ENCODE peak calls at places on chromosomes 3 and 15, in ten cellular contexts. One of them, this sample, is unnamed.

GRCh38 chr15:80507638-80508316 is 103.6 kb downstream of the ARNT2 start:
- DNase-seq in T-cell: no peak
- DNase-seq in H7: no peak
- DNase-seq in ureter: no peak
- DNase-seq in stimulated activated effector memory CD8-positive, alpha-beta T cell treated with anti-CD3 and anti-CD28 coated beads, Interleukin-12 subunit alpha, Interleukin-12 subunit beta, amount 100 ng/mL, for 72 hours: no peak
- DNase-seq in bronchial epithelial cell: peak
- DNase-seq in Calu3: no peak
- DNase-seq in COR-L47: no peak
- DNase-seq in iPS-NIHi11: no peak
- DNase-seq in stimulated activated CD4-positive, alpha-beta T cell treated with anti-CD3 and anti-CD28 coated beads, Interleukin-4, amount 100 ng/mL, for 4 hours: no peak
- DNase-seq in this sample: no peak

GRCh38 chr15:96622714-96623113 is 292.2 kb downstream of the NR2F2 start:
- DNase-seq in T-cell: no peak
- DNase-seq in H7: no peak
- DNase-seq in ureter: no peak
- DNase-seq in stimulated activated effector memory CD8-positive, alpha-beta T cell treated with anti-CD3 and anti-CD28 coated beads, Interleukin-12 subunit alpha, Interleukin-12 subunit beta, amount 100 ng/mL, for 72 hours: no peak
- DNase-seq in bronchial epithelial cell: no peak
- DNase-seq in Calu3: no peak
- DNase-seq in COR-L47: no peak
- DNase-seq in iPS-NIHi11: no peak
- DNase-seq in stimulated activated CD4-positive, alpha-beta T cell treated with anti-CD3 and anti-CD28 coated beads, Interleukin-4, amount 100 ng/mL, for 4 hours: no peak
- DNase-seq in this sample: no peak

GRCh38 chr15:31297221-31297879 is 29.3 kb upstream of the KLF13 start:
- DNase-seq in T-cell: no peak
- DNase-seq in H7: no peak
- DNase-seq in ureter: no peak
- DNase-seq in stimulated activated effector memory CD8-positive, alpha-beta T cell treated with anti-CD3 and anti-CD28 coated beads, Interleukin-12 subunit alpha, Interleukin-12 subunit beta, amount 100 ng/mL, for 72 hours: no peak
- DNase-seq in bronchial epithelial cell: no peak
- DNase-seq in Calu3: no peak
- DNase-seq in COR-L47: no peak
- DNase-seq in iPS-NIHi11: no peak
- DNase-seq in stimulated activated CD4-positive, alpha-beta T cell treated with anti-CD3 and anti-CD28 coated beads, Interleukin-4, amount 100 ng/mL, for 4 hours: no peak
- DNase-seq in this sample: no peak

GRCh38 chr3:122942937-122943827 is 84.4 kb downstream of the SEMA5B start:
- DNase-seq in T-cell: no peak
- DNase-seq in H7: peak
- DNase-seq in ureter: peak
- DNase-seq in stimulated activated effector memory CD8-positive, alpha-beta T cell treated with anti-CD3 and anti-CD28 coated beads, Interleukin-12 subunit alpha, Interleukin-12 subunit beta, amount 100 ng/mL, for 72 hours: peak
- DNase-seq in bronchial epithelial cell: peak
- DNase-seq in Calu3: peak
- DNase-seq in COR-L47: peak
- DNase-seq in iPS-NIHi11: peak
- DNase-seq in stimulated activated CD4-positive, alpha-beta T cell treated with anti-CD3 and anti-CD28 coated beads, Interleukin-4, amount 100 ng/mL, for 4 hours: peak
- DNase-seq in this sample: no peak

GRCh38 chr3:188947983-188948657 is 223.7 kb upstream of the TPRG1 start:
- DNase-seq in T-cell: no peak
- DNase-seq in H7: peak
- DNase-seq in ureter: peak
- DNase-seq in stimulated activated effector memory CD8-positive, alpha-beta T cell treated with anti-CD3 and anti-CD28 coated beads, Interleukin-12 subunit alpha, Interleukin-12 subunit beta, amount 100 ng/mL, for 72 hours: no peak
- DNase-seq in bronchial epithelial cell: peak
- DNase-seq in Calu3: peak
- DNase-seq in COR-L47: peak
- DNase-seq in iPS-NIHi11: peak
- DNase-seq in stimulated activated CD4-positive, alpha-beta T cell treated with anti-CD3 and anti-CD28 coated beads, Interleukin-4, amount 100 ng/mL, for 4 hours: no peak
- DNase-seq in this sample: no peak

GRCh38 chr3:118882353-118882947 is 152.2 kb downstream of the IGSF11 start:
- DNase-seq in T-cell: peak
- DNase-seq in H7: peak
- DNase-seq in ureter: peak
- DNase-seq in stimulated activated effector memory CD8-positive, alpha-beta T cell treated with anti-CD3 and anti-CD28 coated beads, Interleukin-12 subunit alpha, Interleukin-12 subunit beta, amount 100 ng/mL, for 72 hours: peak
- DNase-seq in bronchial epithelial cell: peak
- DNase-seq in Calu3: peak
- DNase-seq in COR-L47: peak
- DNase-seq in iPS-NIHi11: peak
- DNase-seq in stimulated activated CD4-positive, alpha-beta T cell treated with anti-CD3 and anti-CD28 coated beads, Interleukin-4, amount 100 ng/mL, for 4 hours: peak
- DNase-seq in this sample: peak

GRCh38 chr3:42746455-42747450 is 26.3 kb downstream of the CCDC13 start:
- DNase-seq in T-cell: no peak
- DNase-seq in H7: no peak
- DNase-seq in ureter: no peak
- DNase-seq in stimulated activated effector memory CD8-positive, alpha-beta T cell treated with anti-CD3 and anti-CD28 coated beads, Interleukin-12 subunit alpha, Interleukin-12 subunit beta, amount 100 ng/mL, for 72 hours: no peak
- DNase-seq in bronchial epithelial cell: no peak
- DNase-seq in Calu3: no peak
- DNase-seq in COR-L47: peak
- DNase-seq in iPS-NIHi11: no peak
- DNase-seq in stimulated activated CD4-positive, alpha-beta T cell treated with anti-CD3 and anti-CD28 coated beads, Interleukin-4, amount 100 ng/mL, for 4 hours: no peak
- DNase-seq in this sample: no peak

GRCh38 chr3:122260206-122260605 is 64.8 kb upstream of the CSTA start:
- DNase-seq in T-cell: no peak
- DNase-seq in H7: no peak
- DNase-seq in ureter: no peak
- DNase-seq in stimulated activated effector memory CD8-positive, alpha-beta T cell treated with anti-CD3 and anti-CD28 coated beads, Interleukin-12 subunit alpha, Interleukin-12 subunit beta, amount 100 ng/mL, for 72 hours: no peak
- DNase-seq in bronchial epithelial cell: peak
- DNase-seq in Calu3: no peak
- DNase-seq in COR-L47: no peak
- DNase-seq in iPS-NIHi11: no peak
- DNase-seq in stimulated activated CD4-positive, alpha-beta T cell treated with anti-CD3 and anti-CD28 coated beads, Interleukin-4, amount 100 ng/mL, for 4 hours: no peak
- DNase-seq in this sample: no peak

GRCh38 chr3:28792604-28793003 is 444.0 kb upstream of the AZI2 start:
- DNase-seq in T-cell: no peak
- DNase-seq in H7: no peak
- DNase-seq in ureter: no peak
- DNase-seq in stimulated activated effector memory CD8-positive, alpha-beta T cell treated with anti-CD3 and anti-CD28 coated beads, Interleukin-12 subunit alpha, Interleukin-12 subunit beta, amount 100 ng/mL, for 72 hours: no peak
- DNase-seq in bronchial epithelial cell: no peak
- DNase-seq in Calu3: no peak
- DNase-seq in COR-L47: no peak
- DNase-seq in iPS-NIHi11: no peak
- DNase-seq in stimulated activated CD4-positive, alpha-beta T cell treated with anti-CD3 and anti-CD28 coated beads, Interleukin-4, amount 100 ng/mL, for 4 hours: no peak
- DNase-seq in this sample: no peak

GRCh38 chr3:123258811-123259420 is 57.2 kb downstream of the SEC22A start:
- DNase-seq in T-cell: no peak
- DNase-seq in H7: no peak
- DNase-seq in ureter: no peak
- DNase-seq in stimulated activated effector memory CD8-positive, alpha-beta T cell treated with anti-CD3 and anti-CD28 coated beads, Interleukin-12 subunit alpha, Interleukin-12 subunit beta, amount 100 ng/mL, for 72 hours: no peak
- DNase-seq in bronchial epithelial cell: peak
- DNase-seq in Calu3: no peak
- DNase-seq in COR-L47: peak
- DNase-seq in iPS-NIHi11: no peak
- DNase-seq in stimulated activated CD4-positive, alpha-beta T cell treated with anti-CD3 and anti-CD28 coated beads, Interleukin-4, amount 100 ng/mL, for 4 hours: no peak
- DNase-seq in this sample: no peak

GRCh38 chr3:100760377-100760776 is 51.1 kb downstream of the TFG start:
- DNase-seq in T-cell: no peak
- DNase-seq in H7: no peak
- DNase-seq in ureter: no peak
- DNase-seq in stimulated activated effector memory CD8-positive, alpha-beta T cell treated with anti-CD3 and anti-CD28 coated beads, Interleukin-12 subunit alpha, Interleukin-12 subunit beta, amount 100 ng/mL, for 72 hours: no peak
- DNase-seq in bronchial epithelial cell: no peak
- DNase-seq in Calu3: no peak
- DNase-seq in COR-L47: no peak
- DNase-seq in iPS-NIHi11: no peak
- DNase-seq in stimulated activated CD4-positive, alpha-beta T cell treated with anti-CD3 and anti-CD28 coated beads, Interleukin-4, amount 100 ng/mL, for 4 hours: no peak
- DNase-seq in this sample: no peak

GRCh38 chr3:49839193-49839809 is 17.1 kb downstream of the TRAIP start:
- DNase-seq in T-cell: peak
- DNase-seq in H7: peak
- DNase-seq in ureter: peak
- DNase-seq in stimulated activated effector memory CD8-positive, alpha-beta T cell treated with anti-CD3 and anti-CD28 coated beads, Interleukin-12 subunit alpha, Interleukin-12 subunit beta, amount 100 ng/mL, for 72 hours: peak
- DNase-seq in bronchial epithelial cell: peak
- DNase-seq in Calu3: peak
- DNase-seq in COR-L47: peak
- DNase-seq in iPS-NIHi11: peak
- DNase-seq in stimulated activated CD4-positive, alpha-beta T cell treated with anti-CD3 and anti-CD28 coated beads, Interleukin-4, amount 100 ng/mL, for 4 hours: peak
- DNase-seq in this sample: peak

GRCh38 chr3:158532099-158532734 is 38.8 kb upstream of the MLF1 start:
- DNase-seq in T-cell: no peak
- DNase-seq in H7: peak
- DNase-seq in ureter: no peak
- DNase-seq in stimulated activated effector memory CD8-positive, alpha-beta T cell treated with anti-CD3 and anti-CD28 coated beads, Interleukin-12 subunit alpha, Interleukin-12 subunit beta, amount 100 ng/mL, for 72 hours: no peak
- DNase-seq in bronchial epithelial cell: peak
- DNase-seq in Calu3: peak
- DNase-seq in COR-L47: peak
- DNase-seq in iPS-NIHi11: peak
- DNase-seq in stimulated activated CD4-positive, alpha-beta T cell treated with anti-CD3 and anti-CD28 coated beads, Interleukin-4, amount 100 ng/mL, for 4 hours: no peak
- DNase-seq in this sample: no peak

GRCh38 chr15:67135494-67135893 is 70.1 kb downstream of the SMAD3 start:
- DNase-seq in T-cell: no peak
- DNase-seq in H7: no peak
- DNase-seq in ureter: no peak
- DNase-seq in stimulated activated effector memory CD8-positive, alpha-beta T cell treated with anti-CD3 and anti-CD28 coated beads, Interleukin-12 subunit alpha, Interleukin-12 subunit beta, amount 100 ng/mL, for 72 hours: no peak
- DNase-seq in bronchial epithelial cell: no peak
- DNase-seq in Calu3: no peak
- DNase-seq in COR-L47: no peak
- DNase-seq in iPS-NIHi11: no peak
- DNase-seq in stimulated activated CD4-positive, alpha-beta T cell treated with anti-CD3 and anti-CD28 coated beads, Interleukin-4, amount 100 ng/mL, for 4 hours: no peak
- DNase-seq in this sample: no peak

GRCh38 chr3:47612178-47612577 is 33.5 kb upstream of the CSPG5 start:
- DNase-seq in T-cell: no peak
- DNase-seq in H7: no peak
- DNase-seq in ureter: no peak
- DNase-seq in stimulated activated effector memory CD8-positive, alpha-beta T cell treated with anti-CD3 and anti-CD28 coated beads, Interleukin-12 subunit alpha, Interleukin-12 subunit beta, amount 100 ng/mL, for 72 hours: no peak
- DNase-seq in bronchial epithelial cell: peak
- DNase-seq in Calu3: no peak
- DNase-seq in COR-L47: no peak
- DNase-seq in iPS-NIHi11: no peak
- DNase-seq in stimulated activated CD4-positive, alpha-beta T cell treated with anti-CD3 and anti-CD28 coated beads, Interleukin-4, amount 100 ng/mL, for 4 hours: no peak
- DNase-seq in this sample: no peak

GRCh38 chr3:179146911-179147570 is 1.1 kb upstream of the PIK3CA start:
- DNase-seq in T-cell: no peak
- DNase-seq in H7: peak
- DNase-seq in ureter: peak
- DNase-seq in stimulated activated effector memory CD8-positive, alpha-beta T cell treated with anti-CD3 and anti-CD28 coated beads, Interleukin-12 subunit alpha, Interleukin-12 subunit beta, amount 100 ng/mL, for 72 hours: no peak
- DNase-seq in bronchial epithelial cell: peak
- DNase-seq in Calu3: peak
- DNase-seq in COR-L47: peak
- DNase-seq in iPS-NIHi11: peak
- DNase-seq in stimulated activated CD4-positive, alpha-beta T cell treated with anti-CD3 and anti-CD28 coated beads, Interleukin-4, amount 100 ng/mL, for 4 hours: no peak
- DNase-seq in this sample: no peak

GRCh38 chr3:111080357-111080937 is 8.8 kb downstream of the NECTIN3 start:
- DNase-seq in T-cell: no peak
- DNase-seq in H7: no peak
- DNase-seq in ureter: no peak
- DNase-seq in stimulated activated effector memory CD8-positive, alpha-beta T cell treated with anti-CD3 and anti-CD28 coated beads, Interleukin-12 subunit alpha, Interleukin-12 subunit beta, amount 100 ng/mL, for 72 hours: no peak
- DNase-seq in bronchial epithelial cell: peak
- DNase-seq in Calu3: no peak
- DNase-seq in COR-L47: peak
- DNase-seq in iPS-NIHi11: no peak
- DNase-seq in stimulated activated CD4-positive, alpha-beta T cell treated with anti-CD3 and anti-CD28 coated beads, Interleukin-4, amount 100 ng/mL, for 4 hours: no peak
- DNase-seq in this sample: no peak

This sample was measured in activated T-helper 9 cell treated with anti-CD3 and anti-CD28 coated beads, Interleukin-2, amount 50 U/mL, for 16 hours.